ENCODE peak calls at places on chromosomes 4 and X, in five cellular contexts. R is astrocyte; H is CD4-positive, alpha-beta memory T cell; M is upper lobe of right lung; Q is HCT116. S is an unnamed sample.

GRCh38 chr4:174193438-174194015 is 89.9 kb downstream of the FBXO8 start:
- DNase-seq in R (no peak), H (no peak), M (no peak), Q (no peak), S (no peak)

GRCh38 chr4:140242357-140243284 is 88.6 kb upstream of the MAML3 start:
- DNase-seq in R (no peak), H (no peak), M (no peak), Q (no peak), S (no peak)

GRCh38 chr4:154686838-154687237 is 57.0 kb upstream of the LRAT start:
- DNase-seq in R (no peak), H (no peak), M (no peak), Q (no peak), S (peak; percentile 53)

GRCh38 chr4:46123872-46124755 is at the start of gene GABRG1:
- DNase-seq in R (no peak), H (no peak), M (peak; percentile 33), Q (no peak), S (no peak)

GRCh38 chrX:12026481-12026880 is 111.8 kb upstream of the FRMPD4 start:
- DNase-seq in R (peak; percentile 4), H (no peak), M (no peak), Q (no peak), S (no peak)

GRCh38 chr4:26372525-26373172 is 51.8 kb downstream of the RBPJ start:
- DNase-seq in R (peak; percentile 84), H (peak; percentile 73), M (no peak), Q (no peak), S (peak; percentile 73)

GRCh38 chr4:93770201-93770600 is 58.4 kb upstream of the ATOH1 start:
- DNase-seq in R (no peak), H (no peak), M (no peak), Q (no peak), S (no peak)

GRCh38 chr4:188106454-188106853 is 2.9 kb downstream of the TRIML2 start:
- DNase-seq in R (no peak), H (no peak), M (no peak), Q (no peak), S (no peak)

GRCh38 chr4:97374526-97374925 is 768.8 kb downstream of the STPG2 start:
- DNase-seq in R (peak; percentile 39), H (no peak), M (no peak), Q (no peak), S (no peak)

GRCh38 chrX:97397371-97397770 is 513.7 kb downstream of the RPA4 start:
- DNase-seq in R (peak; percentile 58), H (no peak), M (no peak), Q (no peak), S (no peak)

GRCh38 chr4:54539500-54540029 is 118.2 kb upstream of the KIT start:
- DNase-seq in R (peak; percentile 19), H (no peak), M (peak; percentile 75), Q (no peak), S (peak; percentile 84)

GRCh38 chr4:177573487-177573886 is 131.2 kb upstream of the AGA start:
- DNase-seq in R (peak; percentile 92), H (no peak), M (no peak), Q (peak; percentile 44), S (peak; percentile 86)

GRCh38 chr4:78551420-78552351 is at the start of gene ANXA3:
- DNase-seq in R (no peak), H (no peak), M (peak; percentile 83), Q (no peak), S (peak; percentile 50)

GRCh38 chrX:133868687-133869086 is 116.7 kb downstream of the GPC3 start:
- DNase-seq in R (no peak), H (no peak), M (no peak), Q (no peak), S (no peak)

GRCh38 chr4:24971192-24971591 is 58.4 kb upstream of the CCDC149 start:
- DNase-seq in R (no peak), H (no peak), M (no peak), Q (no peak), S (no peak)

GRCh38 chr4:98891533-98892337 is 37.2 kb downstream of the EIF4E start:
- DNase-seq in R (no peak), H (no peak), M (no peak), Q (no peak), S (peak; percentile 35)

GRCh38 chr4:184041156-184041555 is 136.0 kb downstream of the STOX2 start:
- DNase-seq in R (no peak), H (no peak), M (no peak), Q (no peak), S (no peak)

GRCh38 chr4:139764686-139765085 is 99.1 kb downstream of the MGST2 start:
- DNase-seq in R (no peak), H (no peak), M (no peak), Q (no peak), S (no peak)

GRCh38 chrX:86724277-86724676 is 576.0 kb downstream of the DACH2 start:
- DNase-seq in R (no peak), H (no peak), M (no peak), Q (no peak), S (no peak)
- H3K27me3 ChIP-seq in R (no peaks in the 10 kb centered on the region), H (no peaks in the 10 kb centered on the region), M (no peaks in the 10 kb centered on the region), Q (no peaks in the 10 kb centered on the region), S (no peaks in the 10 kb centered on the region)

GRCh38 chr4:37722000-37722638 is 35.9 kb upstream of the RELL1 start:
- DNase-seq in R (no peak), H (peak; percentile 16), M (no peak), Q (no peak), S (no peak)

GRCh38 chr4:37726666-37727065 is 40.5 kb upstream of the RELL1 start:
- DNase-seq in R (peak; percentile 87), H (no peak), M (no peak), Q (no peak), S (peak; percentile 80)

GRCh38 chr4:37725718-37726117 is 39.5 kb upstream of the RELL1 start:
- DNase-seq in R (no peak), H (no peak), M (no peak), Q (no peak), S (no peak)

GRCh38 chr4:37719021-37719420 is 32.8 kb upstream of the RELL1 start:
- DNase-seq in R (peak; percentile 47), H (no peak), M (no peak), Q (no peak), S (no peak)

GRCh38 chr4:37723067-37723466 is 36.9 kb upstream of the RELL1 start:
- DNase-seq in R (no peak), H (no peak), M (no peak), Q (no peak), S (no peak)
- H3K27me3 ChIP-seq in R (no peaks in the 10 kb centered on the region), H (no peaks in the 10 kb centered on the region), M (no peaks in the 10 kb centered on the region), Q (no peaks in the 10 kb centered on the region), S (peaks cover 13% of the 10 kb centered on the region)

DNA sequence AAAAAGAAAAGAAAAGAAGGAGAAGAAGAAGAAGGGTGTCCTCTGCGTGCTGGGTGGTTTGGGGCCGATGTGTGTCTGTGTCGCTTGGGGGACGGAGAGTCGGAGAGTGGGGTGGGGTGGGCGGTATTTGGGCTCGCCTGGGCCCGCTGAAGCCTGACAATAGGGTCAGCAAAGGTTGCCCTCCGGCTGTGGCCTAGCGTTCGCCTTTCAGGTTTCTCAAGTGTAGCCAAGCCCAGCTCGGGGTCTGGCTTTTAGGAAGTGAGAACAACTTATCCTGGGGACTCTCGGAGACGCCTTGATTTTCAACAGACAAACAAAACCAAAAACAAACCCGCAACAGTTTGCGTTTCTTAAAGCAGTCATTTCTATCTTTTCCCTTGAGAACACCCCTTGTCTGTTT is 4.1 kb upstream of the SOX3 start:
- DNase-seq in R (no peak), H (no peak), M (no peak), Q (no peak), S (no peak)
- H3K27me3 ChIP-seq in R (peaks cover 40% of the 10 kb centered on the region), H (no peaks in the 10 kb centered on the region), M (peaks cover 47% of the 10 kb centered on the region), Q (no peaks in the 10 kb centered on the region), S (peaks cover 80% of the 10 kb centered on the region)

GRCh38 chr4:33189169-33189568 is 2469.0 kb downstream of the PCDH7 start:
- DNase-seq in R (no peak), H (no peak), M (no peak), Q (no peak), S (no peak)
- H3K27me3 ChIP-seq in R (no peaks in the 10 kb centered on the region), H (no peaks in the 10 kb centered on the region), M (no peaks in the 10 kb centered on the region), Q (no peaks in the 10 kb centered on the region), S (no peaks in the 10 kb centered on the region)

DNA sequence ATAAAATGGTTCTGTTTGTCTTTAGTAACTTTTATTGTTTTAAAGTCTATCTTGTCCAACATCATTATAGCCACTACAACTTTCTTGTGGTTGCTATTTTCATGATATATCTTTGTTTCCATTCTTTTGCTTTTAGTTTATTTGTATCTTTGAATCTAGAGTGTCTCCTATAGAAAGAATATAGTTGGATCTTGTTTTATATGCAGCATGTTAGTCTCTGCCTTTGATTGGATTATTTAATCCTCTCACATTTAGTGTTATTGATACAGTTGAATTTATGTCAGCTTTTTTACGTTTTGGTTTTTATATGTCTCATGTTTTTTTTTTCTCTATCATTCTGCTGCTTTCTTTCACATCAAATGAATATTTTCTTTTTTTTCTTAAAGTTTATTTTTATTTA is 98.1 kb downstream of the VSIG4 start:
- DNase-seq in R (no peak), H (no peak), M (no peak), Q (no peak), S (no peak)
- H3K27me3 ChIP-seq in R (no peaks in the 10 kb centered on the region), H (no peaks in the 10 kb centered on the region), M (no peaks in the 10 kb centered on the region), Q (no peaks in the 10 kb centered on the region), S (no peaks in the 10 kb centered on the region)

DNA sequence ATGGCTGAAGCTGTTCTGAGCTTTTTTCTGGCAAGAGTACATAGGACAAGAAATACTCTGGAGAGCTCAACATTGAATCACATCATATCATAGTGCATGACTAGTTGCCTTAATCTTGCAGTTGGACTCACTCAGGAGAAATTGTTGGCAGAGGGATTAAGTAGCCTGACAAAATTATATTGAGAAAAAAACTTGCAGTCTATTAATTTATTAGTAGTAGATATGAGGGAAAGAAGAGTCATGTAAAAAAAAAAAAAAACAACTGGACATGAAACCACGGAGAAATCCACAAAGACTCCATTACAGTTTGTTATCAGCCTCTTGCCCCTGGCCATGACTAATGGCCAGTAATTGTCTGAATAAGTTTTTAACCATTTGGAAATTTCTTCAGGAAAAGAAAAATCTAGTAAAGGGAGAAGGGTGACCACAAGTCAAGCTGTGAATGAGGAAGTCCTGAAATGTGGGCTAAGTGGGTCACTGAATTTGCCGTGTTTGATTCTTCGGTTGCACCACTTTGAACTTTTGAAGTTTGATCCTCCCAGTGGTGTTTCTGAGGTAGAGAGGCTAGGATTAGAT is 45.6 kb downstream of the FHL1 start:
- DNase-seq in R (peak; percentile 76), H (no peak), M (no peak), Q (no peak), S (peak; percentile 48)
- H3K27me3 ChIP-seq in R (no peaks in the 10 kb centered on the region), H (no peaks in the 10 kb centered on the region), M (no peaks in the 10 kb centered on the region), Q (no peaks in the 10 kb centered on the region), S (no peaks in the 10 kb centered on the region)

GRCh38 chr4:11782859-11783258 is 354.2 kb upstream of the HS3ST1 start:
- DNase-seq in R (no peak), H (no peak), M (no peak), Q (no peak), S (no peak)

GRCh38 chr4:11773798-11774197 is 345.1 kb upstream of the HS3ST1 start:
- DNase-seq in R (no peak), H (no peak), M (no peak), Q (no peak), S (peak; percentile 4)

GRCh38 chr4:11774346-11774745 is 345.7 kb upstream of the HS3ST1 start:
- DNase-seq in R (no peak), H (no peak), M (no peak), Q (no peak), S (peak; percentile 72)

DNA sequence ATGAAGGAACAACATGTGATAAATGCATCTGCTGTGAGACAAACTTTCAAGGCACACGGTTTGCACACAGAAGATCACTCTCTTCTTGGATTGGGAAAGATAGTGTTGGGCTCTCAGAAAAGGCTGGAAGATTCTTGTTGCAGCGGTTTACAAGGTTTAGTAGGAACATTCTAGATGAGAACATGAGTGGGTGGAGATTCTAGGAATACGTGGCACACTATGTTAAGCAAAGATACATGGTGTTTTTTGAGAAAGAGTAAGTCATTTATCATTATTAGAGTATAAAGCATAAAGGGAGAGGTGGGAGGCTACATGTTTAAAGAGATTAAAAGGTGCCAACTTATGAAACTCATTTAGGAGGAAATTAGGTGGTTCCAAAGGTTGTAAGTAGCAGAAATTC is 348.8 kb upstream of the HS3ST1 start:
- DNase-seq in R (no peak), H (no peak), M (no peak), Q (no peak), S (no peak)
- H3K27me3 ChIP-seq in R (no peaks in the 10 kb centered on the region), H (no peaks in the 10 kb centered on the region), M (no peaks in the 10 kb centered on the region), Q (no peaks in the 10 kb centered on the region), S (no peaks in the 10 kb centered on the region)